ENCODE peak calls at places on chromosomes 1 and 21, in seven cellular contexts. T is CD8-positive, alpha-beta T cell; V is lower leg skin; K is AG09309; I is left lung; D is left ventricle myocardium inferior; X is tibial nerve. B is an unnamed sample.

GRCh38 chr21:27258222-27258621 is 291.3 kb upstream of the ADAMTS5 start:
- DNase-seq in T (no peak), V (no peak), K (no peak), I (no peak), D (no peak), X (no peak), B (no peak)

GRCh38 chr1:18090636-18091035 is 17.0 kb upstream of the IGSF21 start:
- DNase-seq in T (no peak), V (no peak), K (no peak), I (no peak), D (no peak), X (no peak), B (no peak)

GRCh38 chr1:166858726-166859419 is 17.2 kb downstream of the TADA1 start:
- DNase-seq in T (no peak), V (no peak), K (no peak), I (no peak), D (no peak), X (no peak), B (no peak)

GRCh38 chr1:10856863-10857598 is 60.6 kb upstream of the CASZ1 start:
- DNase-seq in T (no peak), V (no peak), K (no peak), I (no peak), D (no peak), X (no peak), B (no peak)

GRCh38 chr1:43282220-43283195 is 2.9 kb downstream of the C1orf210 start:
- DNase-seq in T (no peak), V (peak), K (no peak), I (no peak), D (no peak), X (no peak), B (no peak)

GRCh38 chr21:38244885-38245869 is 11.6 kb upstream of the KCNJ15 start:
- DNase-seq in T (peak), V (no peak), K (peak), I (no peak), D (no peak), X (no peak), B (no peak)

GRCh38 chr1:208300084-208300770 is 56.0 kb upstream of the PLXNA2 start:
- DNase-seq in T (no peak), V (no peak), K (no peak), I (peak), D (no peak), X (no peak), B (no peak)

GRCh38 chr1:57296726-57297252 is 127.1 kb downstream of the DAB1 start:
- DNase-seq in T (no peak), V (no peak), K (no peak), I (no peak), D (no peak), X (no peak), B (no peak)

GRCh38 chr1:44240802-44241671 is 27.8 kb downstream of the DMAP1 start:
- DNase-seq in T (no peak), V (no peak), K (no peak), I (no peak), D (no peak), X (no peak), B (no peak)

GRCh38 chr21:39580744-39581143 is 32.0 kb upstream of the B3GALT5 start:
- DNase-seq in T (no peak), V (no peak), K (no peak), I (no peak), D (no peak), X (no peak), B (no peak)

GRCh38 chr1:158002022-158002629 is 8.7 kb downstream of the KIRREL1 start:
- DNase-seq in T (no peak), V (no peak), K (no peak), I (no peak), D (no peak), X (no peak), B (no peak)

GRCh38 chr1:98386675-98387440 is 274.7 kb upstream of the SNX7 start:
- DNase-seq in T (no peak), V (no peak), K (no peak), I (no peak), D (no peak), X (no peak), B (no peak)

GRCh38 chr1:196148367-196148970 is 459.8 kb downstream of the KCNT2 start:
- DNase-seq in T (no peak), V (no peak), K (peak), I (no peak), D (no peak), X (no peak), B (no peak)

GRCh38 chr1:7960165-7960564 is 1.3 kb upstream of the PARK7 start:
- DNase-seq in T (no peak), V (peak), K (no peak), I (no peak), D (no peak), X (no peak), B (no peak)
- H3K4me3 ChIP-seq in T (no peak), V (no peak), K (no peak), I (peak), D (no peak), X (peak), B (no peak)

GRCh38 chr1:2232255-2232915 is 4.3 kb downstream of the SKI start:
- DNase-seq in T (no peak), V (peak), K (no peak), I (no peak), D (no peak), X (no peak), B (no peak)
- H3K4me3 ChIP-seq in T (peak), V (no peak), K (peak), I (peak), D (peak), X (peak), B (peak)

GRCh38 chr1:218336353-218336752 is 8.8 kb upstream of the TGFB2 start:
- DNase-seq in T (no peak), V (no peak), K (no peak), I (no peak), D (no peak), X (no peak), B (no peak)
- H3K4me3 ChIP-seq in T (no peak), V (no peak), K (no peak), I (no peak), D (no peak), X (no peak), B (no peak)

GRCh38 chr21:16910435-16911165 is 602.2 kb upstream of the CXADR start:
- DNase-seq in T (no peak), V (no peak), K (no peak), I (no peak), D (no peak), X (no peak), B (no peak)

GRCh38 chr21:16913010-16913409 is 599.8 kb upstream of the CXADR start:
- DNase-seq in T (no peak), V (no peak), K (no peak), I (no peak), D (no peak), X (no peak), B (no peak)

GRCh38 chr21:16911166-16911607 is 601.7 kb upstream of the CXADR start:
- DNase-seq in T (no peak), V (no peak), K (no peak), I (no peak), D (no peak), X (no peak), B (no peak)

GRCh38 chr21:16908087-16908486 is 604.8 kb upstream of the CXADR start:
- DNase-seq in T (no peak), V (no peak), K (peak), I (peak), D (no peak), X (no peak), B (peak)

GRCh38 chr21:16912075-16912474 is 600.8 kb upstream of the CXADR start:
- DNase-seq in T (no peak), V (no peak), K (peak), I (no peak), D (no peak), X (no peak), B (peak)
- H3K4me3 ChIP-seq in T (no peak), V (no peak), K (no peak), I (no peak), D (no peak), X (no peak), B (no peak)

GRCh38 chr1:26044971-26045711 is 777 bp downstream of the SLC30A2 start:
- DNase-seq in T (no peak), V (no peak), K (no peak), I (no peak), D (peak), X (no peak), B (no peak)
- H3K4me3 ChIP-seq in T (no peak), V (no peak), K (no peak), I (no peak), D (peak), X (no peak), B (no peak)

GRCh38 chr1:192600264-192600663 is 24.7 kb downstream of the RGS1 start:
- DNase-seq in T (no peak), V (no peak), K (no peak), I (no peak), D (no peak), X (no peak), B (peak)
- H3K4me3 ChIP-seq in T (no peak), V (no peak), K (no peak), I (no peak), D (no peak), X (no peak), B (no peak)

DNA sequence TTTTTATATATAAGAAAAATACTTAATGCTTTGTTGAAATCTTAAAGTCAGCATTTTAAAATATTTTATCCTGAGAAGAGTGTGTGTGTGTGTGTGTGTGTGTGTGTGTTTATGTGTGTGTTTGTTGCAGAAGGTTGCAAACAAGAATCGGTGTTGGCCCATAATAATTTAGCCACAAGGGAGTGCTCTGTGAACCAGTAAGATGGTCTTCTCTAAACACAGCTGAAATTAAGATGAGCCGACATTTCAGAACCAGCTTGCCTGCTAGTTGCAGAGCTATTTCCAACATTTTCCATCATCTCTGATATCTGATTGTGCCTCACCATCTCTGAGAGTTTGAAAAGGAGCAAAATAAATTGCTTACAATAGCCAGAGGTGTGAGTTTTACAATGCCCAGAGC is 158.8 kb upstream of the SGIP1 start:
- DNase-seq in T (no peak), V (no peak), K (no peak), I (no peak), D (no peak), X (no peak), B (no peak)
- H3K4me3 ChIP-seq in T (no peak), V (no peak), K (no peak), I (no peak), D (no peak), X (no peak), B (no peak)

GRCh38 chr1:46204406-46204742 is 1.2 kb downstream of the LURAP1 start:
- DNase-seq in T (no peak), V (peak), K (no peak), I (no peak), D (no peak), X (no peak), B (no peak)
- H3K4me3 ChIP-seq in T (no peak), V (no peak), K (peak), I (peak), D (peak), X (peak), B (peak)

GRCh38 chr21:34862951-34863350 is 186.2 kb downstream of the RUNX1 start:
- DNase-seq in T (no peak), V (no peak), K (no peak), I (no peak), D (no peak), X (no peak), B (no peak)

GRCh38 chr21:34869541-34869940 is 179.6 kb downstream of the RUNX1 start:
- DNase-seq in T (no peak), V (no peak), K (no peak), I (no peak), D (no peak), X (no peak), B (no peak)

GRCh38 chr21:34867785-34868184 is 181.3 kb downstream of the RUNX1 start:
- DNase-seq in T (no peak), V (no peak), K (no peak), I (no peak), D (no peak), X (no peak), B (no peak)

GRCh38 chr21:34864370-34865209 is 184.5 kb downstream of the RUNX1 start:
- DNase-seq in T (no peak), V (no peak), K (no peak), I (no peak), D (no peak), X (no peak), B (no peak)

GRCh38 chr21:34865922-34866271 is 183.2 kb downstream of the RUNX1 start:
- DNase-seq in T (no peak), V (no peak), K (no peak), I (no peak), D (no peak), X (no peak), B (no peak)
- H3K4me3 ChIP-seq in T (no peak), V (no peak), K (no peak), I (no peak), D (no peak), X (no peak), B (no peak)